ENCODE peak calls at places on chromosomes 6 and 20, in ten cellular contexts. R is adipocyte, E is fibroblast of pulmonary artery, X is dorsolateral prefrontal cortex, Q is OCI-LY7, O is heart left ventricle, W is NB4, Y is GM23248, I is aorta, S is GM12865. Z is an unnamed sample.
A peak's percentile ranks its signal among the peaks of the same experiment; 100 is the strongest.

GRCh38 chr20:54062812-54063280 is 7.5 kb downstream of the BCAS1 start:
- DNase-seq in O (no peak), W (peak; percentile 66), I (no peak), X (no peak), R (peak; percentile 71), S (peak; percentile 73), E (peak; percentile 72), Y (peak; percentile 75), Q (peak; percentile 62), Z (no peak)

GRCh38 chr6:41021832-41022231 is 17.2 kb downstream of the UNC5CL start:
- DNase-seq in X (no peak), W (peak; percentile 20), R (peak; percentile 63), O (no peak), Q (no peak), E (peak; percentile 38), I (no peak), Y (peak; percentile 65), S (no peak), Z (no peak)

GRCh38 chr20:46122071-46122470 is 4.0 kb downstream of the CD40 start:
- DNase-seq in I (no peak), W (no peak), O (no peak), E (peak; percentile 67), S (no peak), R (peak; percentile 7), Q (no peak), X (no peak), Y (peak; percentile 43), Z (no peak)

GRCh38 chr6:10418862-10419748 is 4.2 kb upstream of the TFAP2A start:
- DNase-seq in R (no peak), X (no peak), E (no peak), S (peak; percentile 86), Y (no peak), W (peak; percentile 97), I (no peak), Q (no peak), O (no peak), Z (no peak)

GRCh38 chr6:19866900-19867627 is 29.9 kb downstream of the ID4 start:
- DNase-seq in R (peak; percentile 19), Y (peak; percentile 60), W (no peak), E (peak; percentile 34), O (no peak), I (no peak), Q (no peak), X (no peak), S (no peak), Z (no peak)

GRCh38 chr20:19726126-19726525 is 31.9 kb upstream of the RIN2 start:
- DNase-seq in W (no peak), X (no peak), S (no peak), O (no peak), Q (no peak), I (no peak), E (peak; percentile 40), R (peak; percentile 13), Y (peak; percentile 60), Z (no peak)

GRCh38 chr6:158960046-158960445 is 40.0 kb downstream of the RSPH3 start:
- DNase-seq in Y (no peak), S (no peak), O (no peak), R (no peak), W (no peak), I (no peak), E (no peak), Q (no peak), X (no peak), Z (no peak)

GRCh38 chr6:160391419-160392116 is 43.4 kb downstream of the SLC22A3 start:
- DNase-seq in X (no peak), I (no peak), W (no peak), Y (peak; percentile 44), O (no peak), Q (no peak), S (no peak), E (peak; percentile 89), R (peak; percentile 4), Z (peak; percentile 12)

GRCh38 chr20:9280654-9281053 is 211.8 kb downstream of the PLCB4 start:
- DNase-seq in E (no peak), S (no peak), R (peak; percentile 76), W (no peak), O (no peak), I (no peak), Q (no peak), Y (peak; percentile 33), X (no peak), Z (no peak)

GRCh38 chr6:135334169-135334568 is 153.1 kb downstream of the MYB start:
- DNase-seq in O (no peak), E (peak; percentile 27), R (no peak), Q (no peak), Y (peak; percentile 43), X (no peak), S (no peak), I (no peak), W (peak; percentile 35), Z (no peak)

GRCh38 chr20:4962257-4962855 is 39.0 kb downstream of the SLC23A2 start:
- DNase-seq in Y (no peak), E (no peak), O (no peak), R (no peak), S (peak; percentile 54), I (no peak), W (peak; percentile 84), X (no peak), Q (peak; percentile 24), Z (no peak)

GRCh38 chr20:13684566-13685222 is 46.0 kb upstream of the TASP1 start:
- DNase-seq in E (no peak), Q (peak; percentile 3), S (peak; percentile 80), I (no peak), R (no peak), W (peak; percentile 93), X (no peak), O (no peak), Y (no peak), Z (no peak)

GRCh38 chr6:87945181-87945580 is 102.5 kb upstream of the SPACA1 start:
- DNase-seq in Q (no peak), X (no peak), I (no peak), E (no peak), Y (peak; percentile 16), O (no peak), W (no peak), R (no peak), S (no peak), Z (no peak)

DNA sequence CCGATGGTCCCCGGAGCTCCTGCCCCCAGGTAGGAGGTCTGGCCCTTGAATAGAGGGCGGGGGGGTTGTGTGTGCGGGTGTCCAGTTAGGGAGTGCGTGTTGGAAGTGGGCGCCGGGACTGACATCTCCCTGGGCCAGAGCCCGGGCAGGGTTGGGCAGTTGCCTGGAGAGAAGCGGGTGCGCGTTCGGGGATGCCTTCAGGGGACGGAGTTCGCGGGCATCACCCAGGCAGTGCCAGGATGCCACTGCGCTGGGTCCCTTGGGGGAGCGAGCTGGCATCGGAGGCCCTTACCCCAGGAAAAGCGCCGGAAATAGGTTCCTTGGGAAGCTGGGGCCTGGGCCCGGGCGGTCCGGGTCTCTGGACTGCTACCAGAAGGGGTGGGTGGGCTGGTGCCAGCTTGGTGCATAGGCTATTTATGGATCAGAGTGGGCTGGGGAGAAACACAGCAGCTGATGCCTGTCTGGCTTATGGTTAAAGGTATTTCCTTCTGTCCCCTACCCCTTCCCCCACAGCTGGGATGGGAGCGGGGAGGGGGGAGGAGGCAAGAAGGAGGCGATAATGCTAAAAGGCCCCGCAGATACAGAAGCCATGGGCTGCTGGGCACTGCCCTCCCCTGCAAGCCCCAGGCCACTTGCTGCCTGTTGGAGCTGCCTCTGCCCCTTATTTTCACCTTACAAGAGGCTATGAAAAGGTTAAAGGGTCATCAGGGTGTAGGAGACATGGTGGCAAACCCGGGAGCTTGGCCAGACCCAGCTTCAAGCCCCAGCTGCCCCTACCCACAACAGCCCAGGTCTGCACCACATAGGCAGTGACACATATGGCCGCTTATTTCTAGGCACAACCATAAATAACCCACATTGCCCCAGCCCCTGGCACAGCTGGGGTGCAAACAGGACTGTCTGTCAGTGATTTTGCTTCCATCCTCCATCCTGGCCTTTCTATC is 638 bp downstream of the PACSIN1 start:
- DNase-seq in R (no peak), I (no peak), E (no peak), S (no peak), W (no peak), X (no peak), Q (peak; percentile 29), Y (no peak), O (no peak), Z (no peak)
- H3K4me3 ChIP-seq in R (no peak overlapping the region), I (peak overlapping the region; percentile 34), E (no peak overlapping the region), S (no peak overlapping the region), W (no peak overlapping the region), X (peak overlapping the region; percentile 33), Q (peak overlapping the region; percentile 79), Y (peak overlapping the region; percentile 61), O (peak overlapping the region; percentile 46), Z (no peak overlapping the region)

DNA sequence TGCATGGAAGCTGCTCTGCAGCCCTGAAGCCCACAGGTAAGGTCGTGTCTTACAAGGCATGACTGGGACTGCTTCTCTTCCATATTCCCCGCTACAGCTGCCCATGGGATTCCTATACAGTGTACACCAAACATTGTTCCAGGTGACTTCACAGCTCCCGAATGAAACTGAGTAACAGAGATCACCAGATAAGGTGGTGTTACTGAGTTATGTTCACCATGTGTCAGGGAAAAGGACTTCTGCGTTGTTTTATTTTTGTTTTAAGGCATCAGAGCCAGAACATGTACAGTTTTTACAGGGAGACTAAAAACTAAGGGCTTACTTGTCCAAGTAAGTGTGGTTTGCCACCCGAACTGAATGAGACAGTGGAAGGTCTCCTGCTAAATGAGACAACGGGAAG is 138.3 kb downstream of the CD83 start:
- DNase-seq in E (no peak), R (no peak), S (no peak), W (no peak), O (no peak), X (no peak), Q (no peak), I (no peak), Y (no peak), Z (no peak)
- H3K4me3 ChIP-seq in E (no peak overlapping the region), R (no peak overlapping the region), S (no peak overlapping the region), W (no peak overlapping the region), O (no peak overlapping the region), X (no peak overlapping the region), Q (no peak overlapping the region), I (no peak overlapping the region), Y (no peak overlapping the region), Z (no peak overlapping the region)

GRCh38 chr6:167997642-167998041 is at the start of gene KIF25:
- DNase-seq in Q (no peak), W (no peak), I (no peak), R (no peak), X (no peak), S (no peak), E (no peak), Y (no peak), O (no peak), Z (no peak)
- H3K4me3 ChIP-seq in Q (no peak within 1 kb of the TSS), W (no peak within 1 kb of the TSS), I (no peak within 1 kb of the TSS), R (no peak within 1 kb of the TSS), X (no peak within 1 kb of the TSS), S (peak within 1 kb of the TSS; percentile 29), E (no peak within 1 kb of the TSS), Y (no peak within 1 kb of the TSS), O (no peak within 1 kb of the TSS), Z (no peak within 1 kb of the TSS)

GRCh38 chr6:70082830-70083229 is 216.5 kb downstream of the COL19A1 start:
- DNase-seq in I (no peak), S (no peak), Y (no peak), X (no peak), R (no peak), Q (no peak), O (no peak), W (no peak), E (no peak), Z (no peak)

GRCh38 chr6:70073637-70074036 is 207.3 kb downstream of the COL19A1 start:
- DNase-seq in E (no peak), W (no peak), Q (no peak), S (no peak), Y (no peak), I (no peak), O (no peak), X (no peak), R (no peak), Z (no peak)

GRCh38 chr6:70080443-70081062 is 214.2 kb downstream of the COL19A1 start:
- DNase-seq in O (no peak), I (no peak), W (no peak), R (no peak), S (no peak), E (no peak), X (no peak), Y (no peak), Q (no peak), Z (no peak)

GRCh38 chr6:70079241-70079640 is 212.9 kb downstream of the COL19A1 start:
- DNase-seq in E (no peak), Y (no peak), I (no peak), Q (no peak), R (no peak), X (no peak), S (no peak), O (no peak), W (no peak), Z (no peak)
- H3K4me3 ChIP-seq in E (no peak overlapping the region), Y (no peak overlapping the region), I (no peak overlapping the region), Q (no peak overlapping the region), R (no peak overlapping the region), X (no peak overlapping the region), S (no peak overlapping the region), O (no peak overlapping the region), W (no peak overlapping the region), Z (no peak overlapping the region)